ENCODE peak calls at places on chromosomes 7 and 10, in nine cellular contexts. One of them, this sample, is unnamed.

GRCh38 chr10:117348236-117348635 is 27.0 kb downstream of the PDZD8 start:
- DNase-seq in A549: no peak
- DNase-seq in stomach: no peak
- DNase-seq in ovary: no peak
- DNase-seq in sigmoid colon: no peak
- DNase-seq in transverse colon: no peak
- DNase-seq in tibial nerve: no peak
- DNase-seq in suprapubic skin: no peak
- DNase-seq in K562: no peak
- DNase-seq in this sample: no peak

GRCh38 chr7:24438232-24438631 is 135.0 kb upstream of the PALS2 start:
- DNase-seq in A549: no peak
- DNase-seq in stomach: no peak
- DNase-seq in ovary: no peak
- DNase-seq in sigmoid colon: no peak
- DNase-seq in transverse colon: no peak
- DNase-seq in tibial nerve: no peak
- DNase-seq in suprapubic skin: no peak
- DNase-seq in K562: no peak
- DNase-seq in this sample: no peak

GRCh38 chr7:53050433-53050832 is 15.0 kb downstream of the POM121L12 start:
- DNase-seq in A549: no peak
- DNase-seq in stomach: no peak
- DNase-seq in ovary: no peak
- DNase-seq in sigmoid colon: no peak
- DNase-seq in transverse colon: no peak
- DNase-seq in tibial nerve: no peak
- DNase-seq in suprapubic skin: no peak
- DNase-seq in K562: no peak
- DNase-seq in this sample: no peak

GRCh38 chr7:149854611-149855367 is 16.6 kb downstream of the ZNF862 start:
- DNase-seq in A549: no peak
- DNase-seq in stomach: peak; percentile 90
- DNase-seq in ovary: peak; percentile 62
- DNase-seq in sigmoid colon: peak; percentile 86
- DNase-seq in transverse colon: peak; percentile 71
- DNase-seq in tibial nerve: peak; percentile 38
- DNase-seq in suprapubic skin: peak; percentile 81
- DNase-seq in K562: no peak
- DNase-seq in this sample: no peak

GRCh38 chr7:33832326-33832725 is 73.0 kb upstream of the BMPER start:
- DNase-seq in A549: no peak
- DNase-seq in stomach: no peak
- DNase-seq in ovary: no peak
- DNase-seq in sigmoid colon: no peak
- DNase-seq in transverse colon: no peak
- DNase-seq in tibial nerve: no peak
- DNase-seq in suprapubic skin: no peak
- DNase-seq in K562: no peak
- DNase-seq in this sample: no peak

GRCh38 chr7:7620644-7621210 is 19.8 kb upstream of the UMAD1 start:
- DNase-seq in A549: no peak
- DNase-seq in stomach: no peak
- DNase-seq in ovary: no peak
- DNase-seq in sigmoid colon: no peak
- DNase-seq in transverse colon: no peak
- DNase-seq in tibial nerve: no peak
- DNase-seq in suprapubic skin: no peak
- DNase-seq in K562: no peak
- DNase-seq in this sample: no peak

GRCh38 chr10:58189269-58189668 is 78.4 kb downstream of the IPMK start:
- DNase-seq in A549: no peak
- DNase-seq in stomach: no peak
- DNase-seq in ovary: no peak
- DNase-seq in sigmoid colon: no peak
- DNase-seq in transverse colon: no peak
- DNase-seq in tibial nerve: no peak
- DNase-seq in suprapubic skin: no peak
- DNase-seq in K562: no peak
- DNase-seq in this sample: no peak

GRCh38 chr7:118104812-118105441 is 79.0 kb upstream of the LSM8 start:
- DNase-seq in A549: no peak
- DNase-seq in stomach: no peak
- DNase-seq in ovary: no peak
- DNase-seq in sigmoid colon: no peak
- DNase-seq in transverse colon: no peak
- DNase-seq in tibial nerve: no peak
- DNase-seq in suprapubic skin: no peak
- DNase-seq in K562: no peak
- DNase-seq in this sample: no peak

GRCh38 chr7:140358771-140359095 is 39.6 kb downstream of the SLC37A3 start:
- DNase-seq in A549: no peak
- DNase-seq in stomach: no peak
- DNase-seq in ovary: no peak
- DNase-seq in sigmoid colon: no peak
- DNase-seq in transverse colon: no peak
- DNase-seq in tibial nerve: no peak
- DNase-seq in suprapubic skin: no peak
- DNase-seq in K562: no peak
- DNase-seq in this sample: no peak

GRCh38 chr10:24503627-24504320 is 219.9 kb downstream of the ARHGAP21 start:
- DNase-seq in A549: peak; percentile 34
- DNase-seq in stomach: peak; percentile 64
- DNase-seq in ovary: no peak
- DNase-seq in sigmoid colon: no peak
- DNase-seq in transverse colon: peak; percentile 65
- DNase-seq in tibial nerve: peak; percentile 51
- DNase-seq in suprapubic skin: no peak
- DNase-seq in K562: peak; percentile 56
- DNase-seq in this sample: peak; percentile 66

GRCh38 chr7:142481548-142481947 is 223.7 kb upstream of the PRSS58 start:
- DNase-seq in A549: no peak
- DNase-seq in stomach: no peak
- DNase-seq in ovary: no peak
- DNase-seq in sigmoid colon: no peak
- DNase-seq in transverse colon: no peak
- DNase-seq in tibial nerve: no peak
- DNase-seq in suprapubic skin: no peak
- DNase-seq in K562: no peak
- DNase-seq in this sample: no peak

DNA sequence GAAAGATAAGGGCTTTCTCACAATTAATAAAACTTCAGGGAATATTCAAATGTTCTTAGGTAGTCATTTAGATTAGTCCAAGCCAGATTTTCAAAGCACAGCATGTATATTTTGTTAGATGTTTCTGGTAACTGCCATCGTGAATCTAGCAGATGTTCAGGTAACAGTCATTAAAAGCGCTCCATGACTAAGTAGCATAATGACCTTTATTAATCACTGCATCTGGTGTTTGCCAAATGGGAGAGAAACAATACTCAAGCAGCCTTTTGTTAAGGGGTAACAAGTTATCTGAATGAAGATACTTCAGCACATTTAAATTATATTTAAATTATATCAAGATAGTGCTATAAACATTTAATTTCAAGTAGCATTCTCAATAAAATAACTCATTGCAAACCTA is 47.5 kb downstream of the USP6NL start:
- DNase-seq in A549: no peak
- DNase-seq in stomach: no peak
- DNase-seq in ovary: no peak
- DNase-seq in sigmoid colon: no peak
- DNase-seq in transverse colon: no peak
- DNase-seq in tibial nerve: no peak
- DNase-seq in suprapubic skin: no peak
- DNase-seq in K562: no peak
- DNase-seq in this sample: no peak
- TF ChIP-seq EP300 in A549: no peak
- TF ChIP-seq EP300 in stomach: no peak
- TF ChIP-seq EP300 in ovary: no peak
- TF ChIP-seq EP300 in sigmoid colon: no peak
- TF ChIP-seq EP300 in transverse colon: no peak
- TF ChIP-seq EP300 in tibial nerve: no peak
- TF ChIP-seq EP300 in suprapubic skin: no peak
- TF ChIP-seq EP300 in K562: no peak
- TF ChIP-seq EP300 in this sample: no peak

GRCh38 chr7:99313204-99313573 is 12.5 kb upstream of the ARPC1A start:
- DNase-seq in A549: no peak
- DNase-seq in stomach: no peak
- DNase-seq in ovary: no peak
- DNase-seq in sigmoid colon: no peak
- DNase-seq in transverse colon: no peak
- DNase-seq in tibial nerve: no peak
- DNase-seq in suprapubic skin: no peak
- DNase-seq in K562: no peak
- DNase-seq in this sample: no peak
- H3K4me3 ChIP-seq in A549: no peak overlapping the region
- H3K4me3 ChIP-seq in stomach: no peak overlapping the region
- H3K4me3 ChIP-seq in ovary: no peak overlapping the region
- H3K4me3 ChIP-seq in sigmoid colon: no peak overlapping the region
- H3K4me3 ChIP-seq in transverse colon: no peak overlapping the region
- H3K4me3 ChIP-seq in tibial nerve: no peak overlapping the region
- H3K4me3 ChIP-seq in suprapubic skin: no peak overlapping the region
- H3K4me3 ChIP-seq in K562: no peak overlapping the region
- H3K4me3 ChIP-seq in this sample: no peak overlapping the region

DNA sequence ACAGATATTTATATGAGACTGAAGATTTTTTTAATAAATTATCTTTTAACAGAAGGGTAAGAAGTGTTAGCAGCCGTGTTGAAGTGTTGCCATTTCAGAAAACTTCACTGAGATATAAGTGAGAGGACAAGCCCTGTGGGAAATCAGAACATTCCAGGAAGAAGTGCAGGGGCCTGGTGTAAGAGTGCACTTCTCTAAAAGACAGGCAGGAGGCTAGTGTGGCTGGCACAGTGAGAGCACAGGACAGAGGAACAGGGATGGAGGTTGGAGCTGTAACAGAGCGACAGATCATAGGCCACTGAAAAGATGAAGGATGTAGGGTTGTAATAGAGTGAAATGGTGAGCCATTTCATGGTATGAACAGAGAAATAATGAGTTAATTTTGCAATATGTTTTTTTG is 608.9 kb downstream of the SORCS1 start:
- DNase-seq in A549: no peak
- DNase-seq in stomach: no peak
- DNase-seq in ovary: no peak
- DNase-seq in sigmoid colon: no peak
- DNase-seq in transverse colon: no peak
- DNase-seq in tibial nerve: no peak
- DNase-seq in suprapubic skin: no peak
- DNase-seq in K562: no peak
- DNase-seq in this sample: no peak
- TF ChIP-seq EP300 in A549: no peak
- TF ChIP-seq EP300 in stomach: no peak
- TF ChIP-seq EP300 in ovary: no peak
- TF ChIP-seq EP300 in sigmoid colon: no peak
- TF ChIP-seq EP300 in transverse colon: no peak
- TF ChIP-seq EP300 in tibial nerve: no peak
- TF ChIP-seq EP300 in suprapubic skin: no peak
- TF ChIP-seq EP300 in K562: no peak
- TF ChIP-seq EP300 in this sample: no peak

GRCh38 chr7:48259463-48260280 is 88.4 kb downstream of the ABCA13 start:
- DNase-seq in A549: no peak
- DNase-seq in stomach: no peak
- DNase-seq in ovary: no peak
- DNase-seq in sigmoid colon: no peak
- DNase-seq in transverse colon: no peak
- DNase-seq in tibial nerve: no peak
- DNase-seq in suprapubic skin: no peak
- DNase-seq in K562: no peak
- DNase-seq in this sample: no peak
- H3K4me3 ChIP-seq in A549: no peak overlapping the region
- H3K4me3 ChIP-seq in stomach: no peak overlapping the region
- H3K4me3 ChIP-seq in ovary: no peak overlapping the region
- H3K4me3 ChIP-seq in sigmoid colon: no peak overlapping the region
- H3K4me3 ChIP-seq in transverse colon: no peak overlapping the region
- H3K4me3 ChIP-seq in tibial nerve: no peak overlapping the region
- H3K4me3 ChIP-seq in suprapubic skin: no peak overlapping the region
- H3K4me3 ChIP-seq in K562: no peak overlapping the region
- H3K4me3 ChIP-seq in this sample: no peak overlapping the region

GRCh38 chr7:116951366-116952292 is 1.7 kb upstream of the ST7 start:
- DNase-seq in A549: no peak
- DNase-seq in stomach: no peak
- DNase-seq in ovary: no peak
- DNase-seq in sigmoid colon: no peak
- DNase-seq in transverse colon: peak; percentile 8
- DNase-seq in tibial nerve: no peak
- DNase-seq in suprapubic skin: no peak
- DNase-seq in K562: peak; percentile 76
- DNase-seq in this sample: no peak
- TF ChIP-seq EP300 in A549: no peak
- TF ChIP-seq EP300 in stomach: no peak
- TF ChIP-seq EP300 in ovary: no peak
- TF ChIP-seq EP300 in sigmoid colon: no peak
- TF ChIP-seq EP300 in transverse colon: no peak
- TF ChIP-seq EP300 in tibial nerve: no peak
- TF ChIP-seq EP300 in suprapubic skin: no peak
- TF ChIP-seq EP300 in K562: no peak
- TF ChIP-seq EP300 in this sample: no peak

GRCh38 chr10:133384071-133384470 is 5.0 kb downstream of the PAOX start:
- DNase-seq in A549: no peak
- DNase-seq in stomach: no peak
- DNase-seq in ovary: no peak
- DNase-seq in sigmoid colon: no peak
- DNase-seq in transverse colon: no peak
- DNase-seq in tibial nerve: no peak
- DNase-seq in suprapubic skin: no peak
- DNase-seq in K562: no peak
- DNase-seq in this sample: no peak

GRCh38 chr10:133385214-133385613 is 6.2 kb downstream of the PAOX start:
- DNase-seq in A549: no peak
- DNase-seq in stomach: no peak
- DNase-seq in ovary: no peak
- DNase-seq in sigmoid colon: no peak
- DNase-seq in transverse colon: no peak
- DNase-seq in tibial nerve: no peak
- DNase-seq in suprapubic skin: no peak
- DNase-seq in K562: no peak
- DNase-seq in this sample: no peak

GRCh38 chr10:133381041-133381440 is 2.0 kb downstream of the PAOX start:
- DNase-seq in A549: no peak
- DNase-seq in stomach: no peak
- DNase-seq in ovary: no peak
- DNase-seq in sigmoid colon: no peak
- DNase-seq in transverse colon: no peak
- DNase-seq in tibial nerve: no peak
- DNase-seq in suprapubic skin: no peak
- DNase-seq in K562: no peak
- DNase-seq in this sample: no peak

GRCh38 chr10:133379801-133380666 is 972 bp downstream of the PAOX start:
- DNase-seq in A549: no peak
- DNase-seq in stomach: no peak
- DNase-seq in ovary: no peak
- DNase-seq in sigmoid colon: no peak
- DNase-seq in transverse colon: no peak
- DNase-seq in tibial nerve: no peak
- DNase-seq in suprapubic skin: no peak
- DNase-seq in K562: no peak
- DNase-seq in this sample: no peak

GRCh38 chr10:133383551-133383950 is 4.5 kb downstream of the PAOX start:
- DNase-seq in A549: no peak
- DNase-seq in stomach: no peak
- DNase-seq in ovary: no peak
- DNase-seq in sigmoid colon: no peak
- DNase-seq in transverse colon: no peak
- DNase-seq in tibial nerve: no peak
- DNase-seq in suprapubic skin: no peak
- DNase-seq in K562: no peak
- DNase-seq in this sample: no peak
- H3K4me3 ChIP-seq in A549: no peak overlapping the region
- H3K4me3 ChIP-seq in stomach: no peak overlapping the region
- H3K4me3 ChIP-seq in ovary: no peak overlapping the region
- H3K4me3 ChIP-seq in sigmoid colon: no peak overlapping the region
- H3K4me3 ChIP-seq in transverse colon: no peak overlapping the region
- H3K4me3 ChIP-seq in tibial nerve: no peak overlapping the region
- H3K4me3 ChIP-seq in suprapubic skin: no peak overlapping the region
- H3K4me3 ChIP-seq in K562: no peak overlapping the region
- H3K4me3 ChIP-seq in this sample: no peak overlapping the region

This sample was measured in H1.